ENCODE peak calls at places on chromosomes 12 and 14, in seven cellular contexts. Q is GF-D8, L is left cardiac atrium, H is fibroblast of pulmonary artery, P is GM13977, U is left lung, K is natural killer cell. B is an unnamed sample.

GRCh38 chr12:112998997-112999767 is 20.9 kb downstream of the OAS2 start:
- DNase-seq in L (no peak), P (peak), Q (no peak), K (no peak), U (no peak), H (no peak), B (no peak)

GRCh38 chr14:94738097-94738496 is 31.8 kb downstream of the GSC start:
- DNase-seq in L (no peak), U (no peak), P (no peak), H (no peak), K (no peak), Q (no peak), B (no peak)

GRCh38 chr12:27246774-27247173 is 2.7 kb downstream of the STK38L start:
- DNase-seq in H (peak), Q (no peak), L (no peak), U (no peak), K (no peak), P (no peak), B (no peak)

GRCh38 chr12:26845984-26846383 is 13.0 kb upstream of the ITPR2 start:
- DNase-seq in Q (peak), U (no peak), P (no peak), L (no peak), H (peak), K (no peak), B (no peak)

GRCh38 chr14:73463411-73463810 is 5.1 kb upstream of the NUMB start:
- DNase-seq in U (peak), K (no peak), L (peak), Q (peak), P (no peak), H (peak), B (peak)

GRCh38 chr14:104805326-104805678 is 4.4 kb downstream of the ZBTB42 start:
- DNase-seq in P (no peak), U (peak), H (peak), Q (no peak), L (peak), K (no peak), B (no peak)

GRCh38 chr12:288687-289086 is 26.1 kb upstream of the SLC6A13 start:
- DNase-seq in U (no peak), Q (no peak), P (no peak), H (peak), K (no peak), L (peak), B (no peak)

GRCh38 chr14:104206281-104206904 is 68.0 kb downstream of the KIF26A start:
- DNase-seq in H (no peak), Q (no peak), K (no peak), P (no peak), U (peak), L (no peak), B (no peak)

GRCh38 chr12:57240926-57241555 is 9.9 kb downstream of the STAC3 start:
- DNase-seq in H (no peak), L (no peak), K (no peak), Q (no peak), U (peak), P (no peak), B (no peak)